ENCODE peak calls at places on chromosomes 3 and 15, in five cellular contexts. D is H1, J is H9, H is neuronal stem cell, E is IMR-90. F is an unnamed sample.

GRCh38 chr3:16723994-16724393 is 118.8 kb upstream of the DAZL start:
- DNase-seq in D (no peak), J (peak), E (peak), H (peak), F (peak)

GRCh38 chr15:59696332-59696731 is 7.2 kb upstream of the BNIP2 start:
- DNase-seq in D (no peak), E (no peak), H (no peak), J (no peak), F (no peak)

GRCh38 chr3:25849641-25850040 is 59.8 kb downstream of the OXSM start:
- DNase-seq in E (peak), J (no peak), D (no peak), H (no peak), F (no peak)

GRCh38 chr3:127822166-127822835 is at the start of gene MGLL:
- DNase-seq in D (peak), H (peak), E (peak), J (no peak), F (peak)

GRCh38 chr15:99477745-99478525 is 87.8 kb upstream of the MEF2A start:
- DNase-seq in E (no peak), D (no peak), H (no peak), J (no peak), F (no peak)

GRCh38 chr15:50126072-50126471 is 7.0 kb upstream of the ATP8B4 start:
- DNase-seq in H (no peak), J (no peak), D (no peak), E (no peak), F (peak)

GRCh38 chr15:96947830-96948229 is 617.3 kb downstream of the NR2F2 start:
- DNase-seq in J (peak), D (peak), H (peak), E (no peak), F (peak)

GRCh38 chr3:24042174-24042878 is 97.2 kb downstream of the NR1D2 start:
- DNase-seq in H (no peak), E (peak), J (no peak), D (no peak), F (peak)

GRCh38 chr3:36992806-36993325 is at the start of gene EPM2AIP1:
- DNase-seq in J (no peak), D (peak), E (no peak), H (no peak), F (peak)

GRCh38 chr3:10556312-10556711 is 50.9 kb upstream of the ATP2B2 start:
- DNase-seq in D (peak), H (no peak), J (peak), E (no peak), F (no peak)

GRCh38 chr3:114299421-114299820 is 5.6 kb downstream of the TIGIT start:
- DNase-seq in J (peak), D (no peak), H (no peak), E (no peak), F (no peak)

GRCh38 chr3:49869525-49870126 is at the start of gene CAMKV:
- DNase-seq in H (peak), J (peak), D (peak), E (no peak), F (no peak)

GRCh38 chr3:65526656-65527055 is 512.1 kb downstream of the MAGI1 start:
- DNase-seq in J (no peak), E (no peak), D (no peak), H (no peak), F (no peak)

GRCh38 chr15:65595960-65596359 is 15.0 kb downstream of the INTS14 start:
- DNase-seq in D (no peak), J (no peak), E (no peak), H (no peak), F (no peak)

GRCh38 chr3:112133606-112134334 is 722 bp upstream of the GCSAM start:
- DNase-seq in E (no peak), H (no peak), D (no peak), J (no peak), F (no peak)

GRCh38 chr3:29514912-29515311 is 234.0 kb downstream of the RBMS3 start:
- DNase-seq in J (no peak), E (no peak), D (no peak), H (no peak), F (peak)

GRCh38 chr15:96325579-96326331 is 4.7 kb upstream of the NR2F2 start:
- DNase-seq in J (no peak), H (no peak), D (no peak), E (peak), F (peak)

GRCh38 chr15:68492855-68493254 is 60.9 kb upstream of the ITGA11 start:
- DNase-seq in J (peak), E (peak), D (no peak), H (no peak), F (no peak)

GRCh38 chr3:168696119-168696518 is 600.4 kb upstream of the GOLIM4 start:
- DNase-seq in E (no peak), D (no peak), J (no peak), H (no peak), F (no peak)

GRCh38 chr3:56052219-56052618 is 416.0 kb downstream of the ERC2 start:
- DNase-seq in E (no peak), D (no peak), H (no peak), J (no peak), F (no peak)

GRCh38 chr15:101604124-101604874 is 47.9 kb downstream of the TM2D3 start:
- DNase-seq in E (no peak), D (no peak), H (no peak), J (no peak), F (no peak)

GRCh38 chr3:76310661-76311060 is 525.3 kb upstream of the ZNF717 start:
- DNase-seq in J (no peak), H (no peak), D (no peak), E (no peak), F (no peak)

GRCh38 chr15:60740787-60741354 is 261.9 kb upstream of the ICE2 start:
- DNase-seq in H (no peak), D (no peak), J (no peak), E (peak), F (peak)

GRCh38 chr3:123084738-123085237 is 18.0 kb downstream of the PDIA5 start:
- DNase-seq in D (no peak), J (peak), H (no peak), E (peak), F (peak)

GRCh38 chr15:40242216-40242599 is 3.3 kb downstream of the PAK6 start:
- DNase-seq in H (no peak), D (no peak), E (no peak), J (no peak), F (no peak)
- H4K91ac ChIP-seq in H (no peak), D (no peak), E (no peak), J (no peak), F (no peak)

GRCh38 chr15:39171944-39172368 is 408.9 kb upstream of the THBS1 start:
- DNase-seq in E (peak), J (peak), D (peak), H (peak), F (peak)
- H2BK5ac ChIP-seq in E (peak), J (no peak), D (peak), H (no peak), F (peak)

DNA sequence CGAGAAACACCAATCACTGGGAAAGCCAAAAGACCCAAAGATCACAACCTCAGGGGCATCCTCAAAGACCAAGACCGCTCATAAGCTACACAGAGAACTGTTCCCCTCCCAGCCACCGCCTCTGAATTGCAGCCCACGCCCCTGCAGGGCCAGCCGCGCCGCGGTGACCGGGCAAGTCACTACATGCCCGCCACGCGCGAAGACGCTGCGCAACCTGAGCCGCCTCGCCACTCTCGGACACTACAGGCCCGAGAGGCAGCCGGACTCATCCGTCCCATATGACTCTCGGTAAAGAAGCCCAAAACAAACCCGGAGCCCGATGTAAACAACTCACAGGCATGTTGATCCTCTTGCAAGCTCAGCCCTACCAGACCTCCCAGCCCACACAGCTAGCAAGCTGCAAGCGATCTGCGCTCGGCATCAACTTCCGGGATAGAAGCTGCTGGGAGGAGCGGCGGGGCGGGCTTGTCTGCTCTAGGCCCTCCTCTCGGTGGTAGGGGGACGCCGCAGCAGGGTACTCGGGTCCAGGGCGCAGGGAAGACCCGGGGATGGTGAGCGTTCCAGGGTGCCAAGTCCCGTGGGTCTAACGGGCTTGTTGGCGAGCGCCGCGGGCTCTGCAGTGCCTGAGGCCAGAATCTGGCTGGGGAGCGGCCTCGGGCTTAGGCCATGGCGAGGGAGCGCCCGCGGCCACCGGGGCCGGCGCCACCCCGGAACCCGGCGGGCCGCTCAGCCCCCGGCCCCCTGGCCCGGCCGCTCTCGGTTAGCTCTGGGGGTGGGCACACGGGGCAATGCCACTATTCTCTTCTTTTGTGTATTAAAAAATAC is at the start of gene RPS27L:
- DNase-seq in J (peak), E (peak), D (peak), H (peak), F (peak)
- H2AFZ ChIP-seq in J (no peak), E (peak), D (peak), H (peak), F (peak)

GRCh38 chr3:42876401-42876800 is 722 bp upstream of the CYP8B1 start:
- DNase-seq in D (no peak), H (no peak), J (no peak), E (no peak), F (no peak)
- H4K91ac ChIP-seq in D (no peak), H (no peak), J (no peak), E (no peak), F (no peak)

GRCh38 chr15:92078270-92078669 is 224.8 kb downstream of the SLCO3A1 start:
- DNase-seq in E (no peak), J (no peak), D (no peak), H (no peak), F (no peak)

GRCh38 chr15:92076536-92076935 is 223.0 kb downstream of the SLCO3A1 start:
- DNase-seq in H (no peak), D (no peak), J (no peak), E (no peak), F (no peak)

GRCh38 chr15:92075764-92076163 is 222.3 kb downstream of the SLCO3A1 start:
- DNase-seq in D (no peak), E (no peak), H (no peak), J (no peak), F (no peak)

GRCh38 chr15:92079047-92079446 is 225.5 kb downstream of the SLCO3A1 start:
- DNase-seq in J (no peak), H (no peak), E (no peak), D (peak), F (no peak)

GRCh38 chr15:92077353-92078080 is 224.0 kb downstream of the SLCO3A1 start:
- DNase-seq in J (peak), E (peak), D (peak), H (peak), F (peak)
- H2BK5ac ChIP-seq in J (no peak), E (no peak), D (no peak), H (no peak), F (no peak)

GRCh38 chr15:66805207-66805975 is 103.4 kb downstream of the SMAD6 start:
- DNase-seq in H (no peak), J (no peak), D (no peak), E (no peak), F (no peak)
- H2AFZ ChIP-seq in H (no peak), J (no peak), D (no peak), E (no peak), F (no peak)